ENCODE peak calls at places on chromosomes 6 and 20, in five cellular contexts. S is pancreas; A is A549; Z is thoracic aorta; O is effector memory CD4-positive, alpha-beta T cell. F is an unnamed sample. For H3K9me3, the result is how much of the 10 kb centered on the place peaks cover.

GRCh38 chr6:36871686-36872085 is 2.9 kb downstream of the PPIL1 start:
- DNase-seq in S (no peak), A (no peak), Z (no peak), O (no peak), F (no peak)

GRCh38 chr6:79810153-79810806 is 137.1 kb downstream of the ELOVL4 start:
- DNase-seq in S (no peak), A (no peak), Z (no peak), O (no peak), F (no peak)

GRCh38 chr6:45714795-45715507 is 300.7 kb downstream of the CLIC5 start:
- DNase-seq in S (peak), A (peak), Z (no peak), O (peak), F (no peak)

GRCh38 chr20:53316221-53316937 is 277.3 kb downstream of the ZNF217 start:
- DNase-seq in S (no peak), A (no peak), Z (no peak), O (no peak), F (no peak)

GRCh38 chr6:41159415-41160082 is 3.4 kb downstream of the TREM2 start:
- DNase-seq in S (no peak), A (no peak), Z (no peak), O (no peak), F (no peak)

GRCh38 chr6:13550656-13551055 is 23.7 kb upstream of the SIRT5 start:
- DNase-seq in S (no peak), A (no peak), Z (no peak), O (no peak), F (no peak)

GRCh38 chr6:154041001-154041400 is 2.0 kb downstream of the OPRM1 start:
- DNase-seq in S (no peak), A (no peak), Z (no peak), O (no peak), F (no peak)

GRCh38 chr6:3458706-3459421 is 2.0 kb upstream of the SLC22A23 start:
- DNase-seq in S (no peak), A (no peak), Z (no peak), O (no peak), F (no peak)

GRCh38 chr6:125231133-125231532 is 70.6 kb downstream of the HDDC2 start:
- DNase-seq in S (no peak), A (no peak), Z (no peak), O (no peak), F (no peak)

GRCh38 chr6:157329829-157330228 is 6.5 kb upstream of the TMEM242 start:
- DNase-seq in S (no peak), A (no peak), Z (no peak), O (no peak), F (no peak)

GRCh38 chr6:45426251-45426650 is 48.5 kb upstream of the SUPT3H start:
- DNase-seq in S (no peak), A (no peak), Z (no peak), O (no peak), F (no peak)

GRCh38 chr6:155080876-155081845 is 86.0 kb downstream of the TIAM2 start:
- DNase-seq in S (no peak), A (no peak), Z (no peak), O (no peak), F (no peak)

GRCh38 chr6:35448191-35448590 is 3.9 kb upstream of the FANCE start:
- DNase-seq in S (no peak), A (no peak), Z (no peak), O (no peak), F (no peak)

GRCh38 chr20:35318502-35319157 is 26.4 kb upstream of the FAM83C start:
- DNase-seq in S (peak), A (peak), Z (no peak), O (no peak), F (no peak)

GRCh38 chr6:45835725-45836437 is 179.8 kb downstream of the CLIC5 start:
- DNase-seq in S (no peak), A (no peak), Z (no peak), O (no peak), F (no peak)

GRCh38 chr6:16481680-16482079 is 243.3 kb downstream of the GMPR start:
- DNase-seq in S (no peak), A (no peak), Z (no peak), O (peak), F (no peak)

GRCh38 chr20:29876911-29877285 is 1380.6 kb upstream of the DEFB115 start:
- DNase-seq in S (no peak), A (no peak), Z (no peak), O (no peak), F (peak)

GRCh38 chr20:29873946-29874345 is 1383.5 kb upstream of the DEFB115 start:
- DNase-seq in S (no peak), A (no peak), Z (no peak), O (peak), F (peak)

GRCh38 chr20:29878281-29878741 is 1379.2 kb upstream of the DEFB115 start:
- DNase-seq in S (no peak), A (peak), Z (no peak), O (no peak), F (no peak)

GRCh38 chr20:29874476-29875202 is 1382.8 kb upstream of the DEFB115 start:
- DNase-seq in S (no peak), A (no peak), Z (no peak), O (no peak), F (peak)

GRCh38 chr20:29878777-29879442 is 1378.6 kb upstream of the DEFB115 start:
- DNase-seq in S (no peak), A (no peak), Z (no peak), O (no peak), F (no peak)
- H3K9me3 ChIP-seq in S (under half), A (under half), Z (under half), O (under half), F (under half)

DNA sequence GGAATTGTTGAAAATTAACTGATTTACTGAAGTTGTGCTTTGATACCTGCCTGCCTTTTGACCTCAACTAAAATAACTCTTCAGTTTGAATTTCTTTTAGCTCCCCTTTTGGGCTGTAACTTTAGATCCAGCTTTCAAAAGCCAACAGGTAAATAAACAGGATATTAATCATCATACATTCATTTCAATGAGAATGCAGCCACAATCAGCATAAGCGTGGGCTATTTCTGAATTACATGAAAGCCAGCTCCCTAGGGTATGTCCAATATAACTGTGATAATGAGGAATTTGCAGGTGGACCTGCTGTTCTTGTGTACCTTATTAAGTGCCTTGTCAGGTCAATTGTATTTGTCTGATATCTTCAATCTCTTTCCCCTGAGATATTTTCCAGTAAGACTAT is 830.6 kb downstream of the KIF16B start:
- DNase-seq in S (no peak), A (no peak), Z (no peak), O (no peak), F (no peak)
- H3K9me3 ChIP-seq in S (under half), A (under half), Z (under half), O (under half), F (under half)

GRCh38 chr20:41552295-41553068 is 65.7 kb downstream of the CHD6 start:
- DNase-seq in S (no peak), A (no peak), Z (no peak), O (no peak), F (no peak)
- H3K9me3 ChIP-seq in S (under half), A (under half), Z (under half), O (under half), F (under half)

GRCh38 chr6:165117121-165117520 is 192.3 kb downstream of the C6orf118 start:
- DNase-seq in S (no peak), A (no peak), Z (no peak), O (no peak), F (no peak)

GRCh38 chr6:165118736-165119135 is 190.7 kb downstream of the C6orf118 start:
- DNase-seq in S (no peak), A (no peak), Z (no peak), O (no peak), F (no peak)

GRCh38 chr6:165119231-165120020 is 190.0 kb downstream of the C6orf118 start:
- DNase-seq in S (no peak), A (no peak), Z (no peak), O (no peak), F (no peak)

DNA sequence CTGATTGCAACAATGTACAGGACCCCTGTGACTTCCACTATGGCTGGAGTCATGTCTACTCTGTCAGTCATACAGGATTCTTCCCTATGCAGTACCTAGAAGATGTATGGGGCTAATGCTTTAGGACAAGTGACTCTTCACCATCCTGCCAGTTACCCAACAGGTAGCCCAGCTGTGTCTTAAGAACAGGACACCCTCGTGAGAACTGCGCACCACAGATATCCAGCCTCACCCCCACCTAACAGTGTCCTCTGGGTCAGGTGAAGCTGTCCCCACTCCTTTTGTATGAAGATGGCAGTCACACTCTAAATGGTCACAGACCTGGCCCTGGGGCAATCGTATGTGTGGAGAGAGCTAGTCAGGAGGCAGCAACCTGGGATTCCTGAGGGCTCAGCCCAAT is 191.6 kb downstream of the C6orf118 start:
- DNase-seq in S (no peak), A (no peak), Z (no peak), O (no peak), F (no peak)
- H3K9me3 ChIP-seq in S (under half), A (under half), Z (under half), O (under half), F (under half)

GRCh38 chr6:121627761-121628160 is 192.3 kb downstream of the GJA1 start:
- DNase-seq in S (no peak), A (no peak), Z (no peak), O (no peak), F (no peak)

GRCh38 chr6:121635355-121635754 is 199.9 kb downstream of the GJA1 start:
- DNase-seq in S (no peak), A (no peak), Z (no peak), O (no peak), F (no peak)

GRCh38 chr6:121630716-121631115 is 195.3 kb downstream of the GJA1 start:
- DNase-seq in S (no peak), A (no peak), Z (no peak), O (no peak), F (no peak)

GRCh38 chr6:121639041-121639440 is 203.6 kb downstream of the GJA1 start:
- DNase-seq in S (no peak), A (no peak), Z (no peak), O (no peak), F (no peak)

DNA sequence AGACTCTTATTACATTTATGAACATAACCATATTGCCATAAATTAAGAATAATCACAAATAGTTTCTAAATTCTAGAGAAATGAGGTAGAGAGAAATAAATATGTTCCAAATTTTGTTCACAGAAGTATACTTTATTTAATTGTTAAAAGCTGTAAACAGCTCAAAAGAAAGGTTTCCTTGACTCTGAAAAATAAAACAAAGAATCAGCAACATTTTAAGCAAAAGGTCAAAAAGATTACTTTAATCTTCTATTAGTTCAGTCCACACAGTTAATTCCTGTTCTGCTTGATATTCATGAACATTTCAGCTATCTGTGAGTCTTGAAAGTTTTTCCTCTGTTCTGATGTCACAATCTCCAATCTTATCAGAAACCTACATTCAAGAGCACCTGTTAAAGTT is 197.9 kb downstream of the GJA1 start:
- DNase-seq in S (no peak), A (no peak), Z (no peak), O (no peak), F (no peak)
- H3K9me3 ChIP-seq in S (under half), A (under half), Z (under half), O (under half), F (under half)